ENCODE peak calls at places on chromosome 7, in seven cellular contexts. One of them, this sample, is unnamed.

GRCh38 chr7:86884152-86884551 is 175.3 kb downstream of the ELAPOR2 start:
- DNase-seq in A549: no peak
- DNase-seq in lung: no peak
- DNase-seq in endothelial cell of umbilical vein: no peak
- DNase-seq in breast epithelium: no peak
- DNase-seq in hepatocyte: peak
- DNase-seq in OCI-LY7: no peak
- DNase-seq in this sample: no peak

GRCh38 chr7:146115665-146116451 is 743 bp upstream of the CNTNAP2 start:
- DNase-seq in A549: no peak
- DNase-seq in lung: peak
- DNase-seq in endothelial cell of umbilical vein: peak
- DNase-seq in breast epithelium: no peak
- DNase-seq in hepatocyte: peak
- DNase-seq in OCI-LY7: peak
- DNase-seq in this sample: peak

GRCh38 chr7:134755422-134756022 is 23.9 kb upstream of the CALD1 start:
- DNase-seq in A549: peak
- DNase-seq in lung: no peak
- DNase-seq in endothelial cell of umbilical vein: peak
- DNase-seq in breast epithelium: no peak
- DNase-seq in hepatocyte: peak
- DNase-seq in OCI-LY7: peak
- DNase-seq in this sample: no peak

GRCh38 chr7:156962897-156963296 is 13.4 kb downstream of the NOM1 start:
- DNase-seq in A549: no peak
- DNase-seq in lung: no peak
- DNase-seq in endothelial cell of umbilical vein: no peak
- DNase-seq in breast epithelium: no peak
- DNase-seq in hepatocyte: no peak
- DNase-seq in OCI-LY7: no peak
- DNase-seq in this sample: no peak

GRCh38 chr7:36272567-36273269 is 116.9 kb upstream of the ANLN start:
- DNase-seq in A549: peak
- DNase-seq in lung: no peak
- DNase-seq in endothelial cell of umbilical vein: no peak
- DNase-seq in breast epithelium: no peak
- DNase-seq in hepatocyte: peak
- DNase-seq in OCI-LY7: no peak
- DNase-seq in this sample: no peak

GRCh38 chr7:44587843-44588711 is 6.0 kb upstream of the TMED4 start:
- DNase-seq in A549: peak
- DNase-seq in lung: peak
- DNase-seq in endothelial cell of umbilical vein: peak
- DNase-seq in breast epithelium: no peak
- DNase-seq in hepatocyte: peak
- DNase-seq in OCI-LY7: peak
- DNase-seq in this sample: no peak

GRCh38 chr7:16078076-16078952 is 343.0 kb downstream of the CRPPA start:
- DNase-seq in A549: peak
- DNase-seq in lung: no peak
- DNase-seq in endothelial cell of umbilical vein: peak
- DNase-seq in breast epithelium: no peak
- DNase-seq in hepatocyte: peak
- DNase-seq in OCI-LY7: peak
- DNase-seq in this sample: no peak

GRCh38 chr7:65449505-65449852 is 75.8 kb downstream of the ZNF92 start:
- DNase-seq in A549: no peak
- DNase-seq in lung: no peak
- DNase-seq in endothelial cell of umbilical vein: no peak
- DNase-seq in breast epithelium: no peak
- DNase-seq in hepatocyte: no peak
- DNase-seq in OCI-LY7: no peak
- DNase-seq in this sample: no peak

GRCh38 chr7:128003787-128004186 is 27.4 kb downstream of the LRRC4 start:
- DNase-seq in A549: no peak
- DNase-seq in lung: no peak
- DNase-seq in endothelial cell of umbilical vein: no peak
- DNase-seq in breast epithelium: no peak
- DNase-seq in hepatocyte: no peak
- DNase-seq in OCI-LY7: peak
- DNase-seq in this sample: no peak

GRCh38 chr7:96311967-96312366 is 9.9 kb downstream of the SLC25A13 start:
- DNase-seq in A549: no peak
- DNase-seq in lung: no peak
- DNase-seq in endothelial cell of umbilical vein: no peak
- DNase-seq in breast epithelium: no peak
- DNase-seq in hepatocyte: peak
- DNase-seq in OCI-LY7: no peak
- DNase-seq in this sample: peak

GRCh38 chr7:78111384-78111783 is 312.8 kb downstream of the PHTF2 start:
- DNase-seq in A549: no peak
- DNase-seq in lung: no peak
- DNase-seq in endothelial cell of umbilical vein: no peak
- DNase-seq in breast epithelium: no peak
- DNase-seq in hepatocyte: no peak
- DNase-seq in OCI-LY7: no peak
- DNase-seq in this sample: no peak

GRCh38 chr7:148687555-148687954 is 11.1 kb upstream of the CUL1 start:
- DNase-seq in A549: no peak
- DNase-seq in lung: no peak
- DNase-seq in endothelial cell of umbilical vein: no peak
- DNase-seq in breast epithelium: no peak
- DNase-seq in hepatocyte: no peak
- DNase-seq in OCI-LY7: no peak
- DNase-seq in this sample: no peak

GRCh38 chr7:143974457-143974856 is 19.8 kb downstream of the OR2F1 start:
- DNase-seq in A549: peak
- DNase-seq in lung: no peak
- DNase-seq in endothelial cell of umbilical vein: no peak
- DNase-seq in breast epithelium: no peak
- DNase-seq in hepatocyte: peak
- DNase-seq in OCI-LY7: no peak
- DNase-seq in this sample: no peak

GRCh38 chr7:29084832-29085231 is 61.5 kb downstream of the CPVL start:
- DNase-seq in A549: no peak
- DNase-seq in lung: no peak
- DNase-seq in endothelial cell of umbilical vein: no peak
- DNase-seq in breast epithelium: no peak
- DNase-seq in hepatocyte: no peak
- DNase-seq in OCI-LY7: no peak
- DNase-seq in this sample: no peak

DNA sequence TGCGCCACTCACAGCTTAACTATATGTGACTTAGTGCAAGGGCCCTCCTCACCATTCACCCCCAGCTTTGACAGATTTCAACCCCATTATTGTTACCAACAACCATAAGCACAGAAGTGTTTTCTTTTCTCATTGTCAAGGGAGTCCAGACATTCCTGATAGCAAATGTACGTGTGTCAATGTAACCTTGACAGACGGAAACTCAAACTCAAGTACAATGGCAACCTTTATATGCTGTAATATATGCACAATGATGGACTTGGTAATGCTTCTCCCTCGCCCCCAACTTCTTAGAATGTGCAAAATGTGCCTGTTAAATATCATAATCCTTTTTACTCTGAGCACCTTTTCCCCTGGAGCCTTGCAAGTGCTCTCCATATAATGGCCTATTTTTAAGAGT is 34.7 kb downstream of the CYCS start:
- DNase-seq in A549: no peak
- DNase-seq in lung: no peak
- DNase-seq in endothelial cell of umbilical vein: no peak
- DNase-seq in breast epithelium: no peak
- DNase-seq in hepatocyte: no peak
- DNase-seq in OCI-LY7: no peak
- DNase-seq in this sample: no peak
- H3K27ac ChIP-seq in A549: no peak
- H3K27ac ChIP-seq in lung: no peak
- H3K27ac ChIP-seq in endothelial cell of umbilical vein: no peak
- H3K27ac ChIP-seq in breast epithelium: no peak
- H3K27ac ChIP-seq in hepatocyte: no peak
- H3K27ac ChIP-seq in OCI-LY7: no peak
- H3K27ac ChIP-seq in this sample: no peak

GRCh38 chr7:107077699-107078516 is 33.4 kb downstream of the PRKAR2B start:
- DNase-seq in A549: peak
- DNase-seq in lung: no peak
- DNase-seq in endothelial cell of umbilical vein: no peak
- DNase-seq in breast epithelium: no peak
- DNase-seq in hepatocyte: no peak
- DNase-seq in OCI-LY7: no peak
- DNase-seq in this sample: no peak
- H3K27ac ChIP-seq in A549: no peak
- H3K27ac ChIP-seq in lung: no peak
- H3K27ac ChIP-seq in endothelial cell of umbilical vein: peak
- H3K27ac ChIP-seq in breast epithelium: no peak
- H3K27ac ChIP-seq in hepatocyte: no peak
- H3K27ac ChIP-seq in OCI-LY7: no peak
- H3K27ac ChIP-seq in this sample: no peak

GRCh38 chr7:131786204-131786603 is 229.8 kb upstream of the PODXL start:
- DNase-seq in A549: no peak
- DNase-seq in lung: no peak
- DNase-seq in endothelial cell of umbilical vein: no peak
- DNase-seq in breast epithelium: no peak
- DNase-seq in hepatocyte: no peak
- DNase-seq in OCI-LY7: peak
- DNase-seq in this sample: no peak
- H3K27ac ChIP-seq in A549: no peak
- H3K27ac ChIP-seq in lung: no peak
- H3K27ac ChIP-seq in endothelial cell of umbilical vein: no peak
- H3K27ac ChIP-seq in breast epithelium: no peak
- H3K27ac ChIP-seq in hepatocyte: no peak
- H3K27ac ChIP-seq in OCI-LY7: no peak
- H3K27ac ChIP-seq in this sample: no peak

GRCh38 chr7:116956515-116956804 is 3.2 kb downstream of the ST7 start:
- DNase-seq in A549: no peak
- DNase-seq in lung: no peak
- DNase-seq in endothelial cell of umbilical vein: no peak
- DNase-seq in breast epithelium: no peak
- DNase-seq in hepatocyte: no peak
- DNase-seq in OCI-LY7: no peak
- DNase-seq in this sample: no peak
- H3K27ac ChIP-seq in A549: no peak
- H3K27ac ChIP-seq in lung: peak
- H3K27ac ChIP-seq in endothelial cell of umbilical vein: no peak
- H3K27ac ChIP-seq in breast epithelium: peak
- H3K27ac ChIP-seq in hepatocyte: peak
- H3K27ac ChIP-seq in OCI-LY7: no peak
- H3K27ac ChIP-seq in this sample: peak

DNA sequence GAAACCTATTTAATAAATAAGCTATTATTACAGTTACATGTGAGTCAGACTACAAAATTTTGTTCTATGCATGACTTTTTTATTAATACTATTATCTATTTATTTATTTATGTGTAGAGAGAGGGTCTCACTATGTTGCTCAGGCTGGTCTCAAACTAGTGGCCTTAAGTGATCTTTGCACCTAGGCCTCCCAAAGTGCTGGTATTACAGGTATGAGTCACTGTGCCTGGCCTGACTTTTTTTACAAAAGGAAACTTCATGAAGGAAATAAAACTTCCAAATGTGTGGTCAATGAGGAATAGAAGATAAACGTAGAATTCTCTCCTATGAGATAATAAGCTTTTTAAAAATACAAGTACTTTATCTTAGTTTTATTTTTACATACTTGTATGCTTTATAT is 19.0 kb downstream of the COL28A1 start:
- DNase-seq in A549: no peak
- DNase-seq in lung: no peak
- DNase-seq in endothelial cell of umbilical vein: no peak
- DNase-seq in breast epithelium: no peak
- DNase-seq in hepatocyte: no peak
- DNase-seq in OCI-LY7: no peak
- DNase-seq in this sample: no peak
- H3K27ac ChIP-seq in A549: peak
- H3K27ac ChIP-seq in lung: no peak
- H3K27ac ChIP-seq in endothelial cell of umbilical vein: no peak
- H3K27ac ChIP-seq in breast epithelium: no peak
- H3K27ac ChIP-seq in hepatocyte: no peak
- H3K27ac ChIP-seq in OCI-LY7: no peak
- H3K27ac ChIP-seq in this sample: no peak

DNA sequence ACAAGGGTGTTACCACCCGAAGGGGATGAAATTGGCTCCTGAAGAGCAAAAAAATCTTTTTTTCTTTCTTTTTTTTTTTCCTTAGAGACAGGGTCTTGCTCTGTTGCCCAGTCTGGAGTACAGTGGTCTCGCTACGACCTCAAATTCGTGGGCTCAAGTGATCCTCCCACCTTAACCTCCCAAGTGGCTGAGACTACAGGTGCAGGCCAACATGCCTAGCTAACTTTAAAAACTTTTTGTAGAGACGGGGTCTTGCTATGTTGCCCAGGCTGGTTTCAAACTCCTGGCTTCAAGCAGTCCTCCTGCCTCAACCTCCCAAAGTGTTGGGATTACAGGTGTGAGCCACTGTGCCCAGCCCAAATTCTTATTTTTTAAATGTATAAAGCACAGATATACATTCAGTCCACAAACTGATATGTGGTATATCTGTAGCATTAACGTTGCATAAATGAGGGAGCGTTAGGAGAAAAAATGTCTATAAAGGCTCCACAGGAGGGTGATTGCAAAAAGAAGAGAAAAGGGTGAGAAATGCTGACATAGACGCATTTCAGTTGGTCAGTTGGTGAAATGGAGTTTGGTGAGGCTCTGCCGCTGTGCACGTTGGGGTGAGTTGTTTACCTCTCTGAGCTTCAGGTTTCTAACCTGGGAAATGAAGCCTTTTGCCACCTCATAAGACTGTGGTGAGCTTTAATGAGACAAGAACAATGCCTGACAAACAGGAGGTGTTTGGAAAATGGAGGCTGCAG is 100.7 kb upstream of the PODXL start:
- DNase-seq in A549: no peak
- DNase-seq in lung: no peak
- DNase-seq in endothelial cell of umbilical vein: no peak
- DNase-seq in breast epithelium: no peak
- DNase-seq in hepatocyte: no peak
- DNase-seq in OCI-LY7: no peak
- DNase-seq in this sample: no peak
- H3K27ac ChIP-seq in A549: no peak
- H3K27ac ChIP-seq in lung: peak
- H3K27ac ChIP-seq in endothelial cell of umbilical vein: no peak
- H3K27ac ChIP-seq in breast epithelium: no peak
- H3K27ac ChIP-seq in hepatocyte: no peak
- H3K27ac ChIP-seq in OCI-LY7: no peak
- H3K27ac ChIP-seq in this sample: peak

GRCh38 chr7:142868881-142869415 is 14.1 kb downstream of the EPHB6 start:
- DNase-seq in A549: no peak
- DNase-seq in lung: no peak
- DNase-seq in endothelial cell of umbilical vein: no peak
- DNase-seq in breast epithelium: no peak
- DNase-seq in hepatocyte: no peak
- DNase-seq in OCI-LY7: no peak
- DNase-seq in this sample: no peak
- H3K27ac ChIP-seq in A549: no peak
- H3K27ac ChIP-seq in lung: no peak
- H3K27ac ChIP-seq in endothelial cell of umbilical vein: no peak
- H3K27ac ChIP-seq in breast epithelium: no peak
- H3K27ac ChIP-seq in hepatocyte: no peak
- H3K27ac ChIP-seq in OCI-LY7: no peak
- H3K27ac ChIP-seq in this sample: no peak